ENCODE peak calls at places on chromosomes 11 and 22, in seven cellular contexts. One of them, this sample, is unnamed.

GRCh38 chr11:63869171-63869591 is 30.3 kb downstream of the MARK2 start:
- DNase-seq in MCF 10A: no peak
- DNase-seq in GM13976: no peak
- DNase-seq in sigmoid colon: no peak
- DNase-seq in psoas muscle: no peak
- DNase-seq in transverse colon: peak; percentile 76
- DNase-seq in glutamatergic neuron: no peak
- DNase-seq in this sample: no peak

GRCh38 chr11:23679981-23680380 is 816.9 kb upstream of the LUZP2 start:
- DNase-seq in GM13976: no peak
- DNase-seq in transverse colon: no peak
- DNase-seq in psoas muscle: no peak
- DNase-seq in glutamatergic neuron: no peak
- DNase-seq in sigmoid colon: no peak
- DNase-seq in MCF 10A: no peak
- DNase-seq in this sample: peak; percentile 72

GRCh38 chr11:114522818-114523217 is 36.9 kb downstream of the NXPE1 start:
- DNase-seq in GM13976: no peak
- DNase-seq in transverse colon: no peak
- DNase-seq in sigmoid colon: no peak
- DNase-seq in psoas muscle: no peak
- DNase-seq in glutamatergic neuron: no peak
- DNase-seq in MCF 10A: no peak
- DNase-seq in this sample: no peak

GRCh38 chr11:113979427-113979826 is 4.5 kb downstream of the HTR3A start:
- DNase-seq in MCF 10A: no peak
- DNase-seq in sigmoid colon: no peak
- DNase-seq in GM13976: no peak
- DNase-seq in psoas muscle: no peak
- DNase-seq in transverse colon: no peak
- DNase-seq in glutamatergic neuron: no peak
- DNase-seq in this sample: no peak

GRCh38 chr11:24793479-24793878 is 296.6 kb downstream of the LUZP2 start:
- DNase-seq in psoas muscle: no peak
- DNase-seq in sigmoid colon: no peak
- DNase-seq in transverse colon: no peak
- DNase-seq in MCF 10A: no peak
- DNase-seq in GM13976: no peak
- DNase-seq in glutamatergic neuron: no peak
- DNase-seq in this sample: no peak

GRCh38 chr22:24142241-24142640 is 39.0 kb upstream of the SUSD2 start:
- DNase-seq in psoas muscle: no peak
- DNase-seq in sigmoid colon: no peak
- DNase-seq in MCF 10A: no peak
- DNase-seq in glutamatergic neuron: no peak
- DNase-seq in GM13976: no peak
- DNase-seq in transverse colon: no peak
- DNase-seq in this sample: no peak

GRCh38 chr11:83046626-83047172 is 25.0 kb downstream of the RAB30 start:
- DNase-seq in MCF 10A: no peak
- DNase-seq in transverse colon: no peak
- DNase-seq in GM13976: no peak
- DNase-seq in glutamatergic neuron: no peak
- DNase-seq in psoas muscle: no peak
- DNase-seq in sigmoid colon: no peak
- DNase-seq in this sample: no peak

GRCh38 chr11:1936781-1937615 is 10.1 kb upstream of the MRPL23 start:
- DNase-seq in psoas muscle: peak; percentile 13
- DNase-seq in sigmoid colon: peak; percentile 63
- DNase-seq in GM13976: no peak
- DNase-seq in MCF 10A: no peak
- DNase-seq in transverse colon: no peak
- DNase-seq in glutamatergic neuron: peak; percentile 25
- DNase-seq in this sample: peak; percentile 89

GRCh38 chr11:7600205-7600775 is 73.0 kb downstream of the CYB5R2 start:
- DNase-seq in GM13976: no peak
- DNase-seq in sigmoid colon: peak; percentile 85
- DNase-seq in MCF 10A: peak; percentile 99
- DNase-seq in transverse colon: peak; percentile 21
- DNase-seq in glutamatergic neuron: no peak
- DNase-seq in psoas muscle: peak; percentile 56
- DNase-seq in this sample: no peak

GRCh38 chr22:25447067-25447688 is 117.3 kb upstream of the GRK3 start:
- DNase-seq in MCF 10A: no peak
- DNase-seq in psoas muscle: no peak
- DNase-seq in GM13976: no peak
- DNase-seq in sigmoid colon: no peak
- DNase-seq in transverse colon: no peak
- DNase-seq in glutamatergic neuron: no peak
- DNase-seq in this sample: no peak

GRCh38 chr11:117859713-117860112 is 16.7 kb downstream of the FXYD6 start:
- DNase-seq in transverse colon: no peak
- DNase-seq in glutamatergic neuron: no peak
- DNase-seq in psoas muscle: no peak
- DNase-seq in GM13976: no peak
- DNase-seq in sigmoid colon: no peak
- DNase-seq in MCF 10A: no peak
- DNase-seq in this sample: no peak

GRCh38 chr11:85766801-85767200 is 44.1 kb downstream of the SYTL2 start:
- DNase-seq in MCF 10A: no peak
- DNase-seq in transverse colon: no peak
- DNase-seq in glutamatergic neuron: no peak
- DNase-seq in psoas muscle: no peak
- DNase-seq in sigmoid colon: no peak
- DNase-seq in GM13976: no peak
- DNase-seq in this sample: no peak

GRCh38 chr11:74452366-74452765 is 15.0 kb downstream of the KCNE3 start:
- DNase-seq in sigmoid colon: no peak
- DNase-seq in GM13976: no peak
- DNase-seq in MCF 10A: no peak
- DNase-seq in glutamatergic neuron: no peak
- DNase-seq in transverse colon: no peak
- DNase-seq in psoas muscle: no peak
- DNase-seq in this sample: no peak

GRCh38 chr11:118241191-118242098 is 10.7 kb downstream of the MPZL3 start:
- DNase-seq in transverse colon: peak; percentile 43
- DNase-seq in glutamatergic neuron: no peak
- DNase-seq in psoas muscle: no peak
- DNase-seq in GM13976: peak; percentile 54
- DNase-seq in MCF 10A: peak; percentile 57
- DNase-seq in sigmoid colon: no peak
- DNase-seq in this sample: no peak

GRCh38 chr11:73995731-73996130 is 13.1 kb upstream of the UCP2 start:
- DNase-seq in sigmoid colon: no peak
- DNase-seq in glutamatergic neuron: no peak
- DNase-seq in transverse colon: no peak
- DNase-seq in MCF 10A: no peak
- DNase-seq in GM13976: no peak
- DNase-seq in psoas muscle: no peak
- DNase-seq in this sample: no peak

DNA sequence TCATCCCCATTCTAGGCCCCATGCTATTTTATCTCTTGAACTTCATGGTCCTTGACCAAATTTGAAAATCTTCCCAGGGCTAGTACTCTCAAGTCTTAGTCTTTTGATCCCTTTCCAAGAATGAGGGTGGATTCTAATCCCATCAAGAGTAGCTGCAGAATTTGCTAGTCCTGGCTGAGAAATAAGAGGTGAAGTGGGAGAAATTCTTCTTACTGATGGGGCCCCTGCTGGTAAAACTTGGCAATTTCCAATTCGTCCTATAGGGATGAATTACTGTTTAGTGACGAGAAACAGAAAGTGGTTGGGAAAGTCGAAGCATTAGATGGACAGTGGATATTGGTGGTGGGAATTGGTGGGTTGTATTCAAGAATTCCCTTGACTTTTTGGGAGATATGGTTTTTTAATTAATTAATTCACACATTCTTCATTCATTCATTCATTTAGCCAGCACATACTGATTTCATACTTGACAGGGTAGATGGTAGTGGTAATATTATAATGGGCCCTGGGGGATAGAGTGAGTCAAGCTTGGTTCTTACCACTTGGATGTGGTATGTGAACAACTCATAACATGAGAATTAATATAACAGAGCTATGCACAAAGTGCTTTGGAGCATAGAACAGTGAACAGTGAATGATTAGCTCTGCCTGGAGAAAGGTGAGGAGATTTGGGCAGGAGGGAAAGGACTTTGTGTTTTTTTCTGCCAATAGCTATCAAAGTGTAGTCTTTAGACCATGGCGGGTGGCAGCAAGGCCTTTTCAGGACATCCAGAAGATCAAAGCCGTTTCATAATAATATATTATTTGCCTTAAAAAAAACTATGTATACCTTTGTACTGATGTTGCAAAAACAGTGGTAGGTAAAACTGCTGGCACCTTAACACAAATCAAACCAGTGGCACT is 103.8 kb downstream of the STIM1 start:
- DNase-seq in transverse colon: no peak
- DNase-seq in GM13976: no peak
- DNase-seq in MCF 10A: peak; percentile 31
- DNase-seq in sigmoid colon: no peak
- DNase-seq in glutamatergic neuron: no peak
- DNase-seq in psoas muscle: no peak
- DNase-seq in this sample: no peak
- TF ChIP-seq CTCF in transverse colon: peak; percentile 33
- TF ChIP-seq CTCF in GM13976: no peak
- TF ChIP-seq CTCF in MCF 10A: no peak
- TF ChIP-seq CTCF in sigmoid colon: no peak
- TF ChIP-seq CTCF in glutamatergic neuron: peak; percentile 29
- TF ChIP-seq CTCF in psoas muscle: peak; percentile 8
- TF ChIP-seq CTCF in this sample: peak; percentile 54

GRCh38 chr11:108664730-108665525 is at the start of gene DDX10:
- DNase-seq in sigmoid colon: peak; percentile 99
- DNase-seq in psoas muscle: peak; percentile 97
- DNase-seq in glutamatergic neuron: peak; percentile 97
- DNase-seq in GM13976: peak; percentile 97
- DNase-seq in MCF 10A: peak; percentile 99
- DNase-seq in transverse colon: peak; percentile 99
- DNase-seq in this sample: peak; percentile 97
- TF ChIP-seq CTCF in sigmoid colon: no peak
- TF ChIP-seq CTCF in psoas muscle: peak; percentile 7
- TF ChIP-seq CTCF in glutamatergic neuron: no peak
- TF ChIP-seq CTCF in GM13976: no peak
- TF ChIP-seq CTCF in MCF 10A: no peak
- TF ChIP-seq CTCF in transverse colon: peak; percentile 18
- TF ChIP-seq CTCF in this sample: peak; percentile 47

GRCh38 chr22:48944433-48944755 is 883.3 kb downstream of the BRD1 start:
- DNase-seq in sigmoid colon: peak; percentile 17
- DNase-seq in glutamatergic neuron: no peak
- DNase-seq in transverse colon: no peak
- DNase-seq in MCF 10A: no peak
- DNase-seq in GM13976: no peak
- DNase-seq in psoas muscle: no peak
- DNase-seq in this sample: peak; percentile 65

GRCh38 chr22:48941903-48942625 is 885.6 kb downstream of the BRD1 start:
- DNase-seq in MCF 10A: no peak
- DNase-seq in GM13976: no peak
- DNase-seq in sigmoid colon: peak; percentile 21
- DNase-seq in glutamatergic neuron: no peak
- DNase-seq in psoas muscle: no peak
- DNase-seq in transverse colon: peak; percentile 1
- DNase-seq in this sample: peak; percentile 35

GRCh38 chr22:48944756-48945620 is 882.7 kb downstream of the BRD1 start:
- DNase-seq in sigmoid colon: peak; percentile 50
- DNase-seq in transverse colon: peak; percentile 3
- DNase-seq in MCF 10A: no peak
- DNase-seq in psoas muscle: no peak
- DNase-seq in GM13976: no peak
- DNase-seq in glutamatergic neuron: no peak
- DNase-seq in this sample: peak; percentile 89

GRCh38 chr22:48942698-48943566 is 884.7 kb downstream of the BRD1 start:
- DNase-seq in glutamatergic neuron: no peak
- DNase-seq in transverse colon: peak; percentile 2
- DNase-seq in GM13976: no peak
- DNase-seq in MCF 10A: no peak
- DNase-seq in sigmoid colon: peak; percentile 24
- DNase-seq in psoas muscle: no peak
- DNase-seq in this sample: peak; percentile 59

GRCh38 chr22:48943567-48944432 is 883.9 kb downstream of the BRD1 start:
- DNase-seq in psoas muscle: no peak
- DNase-seq in GM13976: no peak
- DNase-seq in MCF 10A: no peak
- DNase-seq in glutamatergic neuron: no peak
- DNase-seq in transverse colon: peak; percentile 7
- DNase-seq in sigmoid colon: peak; percentile 33
- DNase-seq in this sample: peak; percentile 73
- TF ChIP-seq CTCF in psoas muscle: peak; percentile 15
- TF ChIP-seq CTCF in GM13976: no peak
- TF ChIP-seq CTCF in MCF 10A: no peak
- TF ChIP-seq CTCF in glutamatergic neuron: no peak
- TF ChIP-seq CTCF in transverse colon: peak; percentile 30
- TF ChIP-seq CTCF in sigmoid colon: no peak
- TF ChIP-seq CTCF in this sample: peak; percentile 69

GRCh38 chr11:121338536-121338935 is 46.0 kb downstream of the SC5D start:
- DNase-seq in MCF 10A: no peak
- DNase-seq in psoas muscle: no peak
- DNase-seq in sigmoid colon: no peak
- DNase-seq in glutamatergic neuron: no peak
- DNase-seq in transverse colon: no peak
- DNase-seq in GM13976: no peak
- DNase-seq in this sample: no peak

GRCh38 chr11:121337740-121338272 is 45.2 kb downstream of the SC5D start:
- DNase-seq in psoas muscle: no peak
- DNase-seq in GM13976: no peak
- DNase-seq in glutamatergic neuron: no peak
- DNase-seq in MCF 10A: no peak
- DNase-seq in transverse colon: no peak
- DNase-seq in sigmoid colon: no peak
- DNase-seq in this sample: no peak

GRCh38 chr11:121336279-121336947 is 43.8 kb downstream of the SC5D start:
- DNase-seq in transverse colon: no peak
- DNase-seq in sigmoid colon: no peak
- DNase-seq in GM13976: no peak
- DNase-seq in glutamatergic neuron: no peak
- DNase-seq in psoas muscle: no peak
- DNase-seq in MCF 10A: no peak
- DNase-seq in this sample: no peak

GRCh38 chr11:121337078-121337477 is 44.5 kb downstream of the SC5D start:
- DNase-seq in glutamatergic neuron: no peak
- DNase-seq in psoas muscle: no peak
- DNase-seq in GM13976: no peak
- DNase-seq in sigmoid colon: no peak
- DNase-seq in transverse colon: no peak
- DNase-seq in MCF 10A: no peak
- DNase-seq in this sample: no peak

DNA sequence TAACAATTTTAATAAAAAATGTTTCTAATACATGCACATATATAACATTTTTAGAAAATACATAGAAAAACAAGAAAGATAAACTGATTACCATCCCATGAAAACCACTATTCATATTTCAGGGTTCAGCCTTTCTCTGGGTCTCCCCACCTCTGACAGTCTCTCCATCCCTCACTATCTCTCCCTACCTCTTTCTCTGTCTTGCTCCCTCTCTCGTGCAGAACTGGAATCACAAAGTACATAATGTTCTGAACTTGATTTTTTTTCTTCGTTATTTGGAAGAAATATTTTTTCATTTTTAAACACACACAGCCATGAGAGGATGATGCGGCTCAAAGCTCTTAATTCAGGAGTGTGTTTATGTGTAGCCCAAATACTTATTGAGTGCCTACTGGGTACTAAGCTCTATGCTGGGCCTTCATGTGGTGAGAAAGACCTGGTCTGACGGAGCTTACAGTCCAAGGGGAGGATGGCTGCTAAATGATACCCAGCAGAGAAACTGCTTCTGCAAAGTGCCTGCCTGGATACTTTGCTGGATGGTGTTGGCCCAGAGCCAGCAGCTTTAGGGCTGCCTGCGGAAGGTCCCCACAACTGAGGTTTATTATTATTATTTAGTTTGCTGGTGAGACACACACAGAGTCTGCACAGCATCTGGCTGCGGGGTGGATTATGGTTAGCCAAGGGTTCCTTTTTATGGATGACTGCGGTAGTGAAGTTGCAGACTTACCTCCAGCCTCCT is 42.6 kb downstream of the SC5D start:
- DNase-seq in GM13976: no peak
- DNase-seq in transverse colon: no peak
- DNase-seq in psoas muscle: no peak
- DNase-seq in glutamatergic neuron: no peak
- DNase-seq in sigmoid colon: no peak
- DNase-seq in MCF 10A: no peak
- DNase-seq in this sample: no peak
- TF ChIP-seq CTCF in GM13976: no peak
- TF ChIP-seq CTCF in transverse colon: no peak
- TF ChIP-seq CTCF in psoas muscle: no peak
- TF ChIP-seq CTCF in glutamatergic neuron: no peak
- TF ChIP-seq CTCF in sigmoid colon: no peak
- TF ChIP-seq CTCF in MCF 10A: no peak
- TF ChIP-seq CTCF in this sample: peak; percentile 30